ENCODE peak calls at places on chromosomes 2 and 18, in seven cellular contexts. M is AG04449, U is fibroblast of pulmonary artery, A is fibroblast of mammary gland, I is AG10803, P is A549, Q is cardiac fibroblast. F is an unnamed sample.

GRCh38 chr2:116810071-116810470 is 1004.4 kb upstream of the DDX18 start:
- DNase-seq in A (no peak), I (no peak), P (no peak), U (no peak), Q (no peak), M (no peak), F (no peak)

GRCh38 chr2:69940691-69941090 is 20.7 kb downstream of the ASPRV1 start:
- DNase-seq in U (no peak), P (no peak), I (no peak), Q (no peak), A (no peak), M (no peak), F (no peak)

GRCh38 chr2:102020596-102021170 is 28.9 kb downstream of the IL1R2 start:
- DNase-seq in Q (peak), I (peak), M (no peak), U (peak), A (peak), P (peak), F (peak)

GRCh38 chr2:176473851-176474250 is 204.6 kb downstream of the MTX2 start:
- DNase-seq in A (no peak), M (no peak), Q (no peak), I (no peak), P (no peak), U (no peak), F (no peak)

GRCh38 chr2:232504438-232504837 is 15.8 kb upstream of the PRSS56 start:
- DNase-seq in P (no peak), A (peak), U (no peak), I (no peak), M (no peak), Q (no peak), F (no peak)

GRCh38 chr2:129502781-129503180 is 476.7 kb upstream of the RAB6C start:
- DNase-seq in U (no peak), M (no peak), A (no peak), P (no peak), Q (no peak), I (no peak), F (no peak)

GRCh38 chr2:197306691-197307030 is 3.9 kb downstream of the ANKRD44 start:
- DNase-seq in U (no peak), P (no peak), Q (no peak), M (no peak), I (peak), A (no peak), F (peak)

GRCh38 chr18:76903386-76903785 is 81.0 kb downstream of the ZNF236 start:
- DNase-seq in U (peak), M (no peak), I (peak), P (no peak), Q (no peak), A (no peak), F (peak)

GRCh38 chr2:97660775-97661417 is 2.9 kb downstream of the ACTR1B start:
- DNase-seq in U (no peak), I (no peak), P (no peak), M (no peak), A (peak), Q (peak), F (no peak)

GRCh38 chr2:184419744-184420143 is 178.6 kb upstream of the ZNF804A start:
- DNase-seq in M (no peak), P (no peak), A (no peak), U (no peak), I (no peak), Q (no peak), F (no peak)

GRCh38 chr2:203783496-203784203 is 77.2 kb downstream of the CD28 start:
- DNase-seq in I (peak), M (peak), A (peak), U (peak), P (no peak), Q (peak), F (peak)

GRCh38 chr2:203789613-203790012 is 78.0 kb upstream of the CTLA4 start:
- DNase-seq in M (no peak), A (no peak), I (no peak), Q (peak), U (peak), P (no peak), F (no peak)

GRCh38 chr2:203787954-203788353 is 79.6 kb upstream of the CTLA4 start:
- DNase-seq in M (no peak), U (no peak), I (no peak), P (no peak), Q (no peak), A (no peak), F (peak)

GRCh38 chr2:203790134-203790533 is 77.4 kb upstream of the CTLA4 start:
- DNase-seq in A (peak), U (peak), I (peak), M (no peak), P (no peak), Q (peak), F (no peak)

DNA sequence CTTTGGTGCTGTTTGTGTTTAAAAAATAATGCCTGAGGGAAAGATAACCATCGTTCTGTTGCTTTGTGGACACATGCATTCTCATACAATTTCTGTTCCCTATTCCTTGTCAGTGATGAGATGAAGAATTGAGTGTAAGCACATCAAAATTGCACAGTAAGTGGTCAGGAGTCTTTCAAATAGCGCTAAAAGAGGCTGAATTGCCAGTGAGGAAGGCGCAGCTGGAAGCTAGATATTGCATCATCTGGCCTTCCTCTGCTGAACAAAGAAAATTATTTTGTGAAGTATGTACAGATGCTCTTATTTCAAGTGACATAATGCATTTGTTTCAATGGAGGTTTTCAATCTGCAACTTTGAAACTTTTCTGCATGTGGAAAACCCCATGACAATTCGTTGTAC is 80.5 kb downstream of the CD28 start:
- DNase-seq in P (no peak), Q (peak), A (peak), M (no peak), U (peak), I (peak), F (peak)
- H3K4me3 ChIP-seq in P (no peak), Q (no peak), A (no peak), M (no peak), U (no peak), I (no peak), F (no peak)

GRCh38 chr2:146412625-146413024 is 1432.2 kb upstream of the ACVR2A start:
- DNase-seq in A (no peak), I (no peak), P (no peak), U (no peak), Q (no peak), M (no peak), F (no peak)
- TF ChIP-seq CTCF in A (no peak), I (no peak), P (no peak), U (no peak), Q (no peak), M (no peak), F (no peak)

GRCh38 chr2:219003267-219003634 is 10.0 kb upstream of the CRYBA2 start:
- DNase-seq in M (no peak), A (no peak), I (no peak), P (no peak), Q (no peak), U (no peak), F (no peak)
- H3K4me3 ChIP-seq in M (no peak), A (no peak), I (no peak), P (peak), Q (no peak), U (no peak), F (no peak)

GRCh38 chr2:230712443-230713330 is at the start of gene CAB39:
- DNase-seq in U (peak), M (no peak), P (peak), A (peak), I (peak), Q (peak), F (peak)

GRCh38 chr2:230715201-230715600 is 2.6 kb downstream of the CAB39 start:
- DNase-seq in I (peak), Q (peak), M (no peak), A (peak), P (no peak), U (peak), F (peak)

GRCh38 chr2:230711224-230711623 is 1.4 kb upstream of the CAB39 start:
- DNase-seq in I (no peak), A (no peak), P (no peak), Q (no peak), U (no peak), M (no peak), F (no peak)

GRCh38 chr2:230714122-230714453 is 1.4 kb downstream of the CAB39 start:
- DNase-seq in A (peak), I (peak), U (peak), P (peak), Q (peak), M (peak), F (peak)

DNA sequence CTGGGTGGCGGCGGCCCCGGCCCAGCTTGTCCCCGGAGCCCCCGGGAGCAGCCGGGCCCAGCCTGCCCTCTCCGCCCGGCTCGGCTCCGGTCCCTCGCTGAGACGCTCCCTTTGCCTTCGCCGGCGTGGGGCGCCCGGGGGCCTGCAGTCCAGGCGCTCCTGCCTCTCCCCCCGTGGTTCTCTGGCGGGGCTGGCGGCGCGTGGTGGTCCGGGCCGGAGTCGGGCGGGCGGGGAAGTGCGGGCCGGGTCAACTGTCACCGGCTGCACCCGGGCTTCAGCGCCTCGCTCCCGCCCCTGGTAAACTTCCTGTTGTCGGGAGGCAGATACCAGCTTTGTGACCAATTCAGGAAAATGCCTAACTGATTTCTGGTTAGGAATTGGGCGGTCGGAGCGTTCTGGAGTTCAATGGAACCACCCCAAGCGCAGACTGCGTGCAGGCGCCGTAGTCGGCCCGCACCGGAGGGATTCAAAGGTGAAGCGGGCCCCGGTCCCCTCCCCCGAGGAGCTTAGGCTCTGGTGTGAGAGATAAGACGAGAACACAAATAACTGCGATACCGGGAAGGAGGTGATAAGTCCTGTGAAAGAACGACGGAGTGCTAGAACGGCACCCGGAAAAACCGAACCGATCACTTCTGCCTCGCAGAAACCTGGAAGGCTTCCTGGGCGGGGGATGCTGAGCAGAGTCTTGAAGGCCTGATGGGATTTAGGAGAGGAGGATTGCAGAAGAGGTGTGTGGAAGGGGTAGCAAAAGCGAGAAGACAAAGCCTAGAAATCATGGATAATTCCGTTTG is 884 bp downstream of the CAB39 start:
- DNase-seq in U (no peak), P (no peak), M (no peak), I (peak), A (no peak), Q (peak), F (peak)
- TF ChIP-seq CTCF in U (no peak), P (no peak), M (no peak), I (no peak), A (no peak), Q (no peak), F (no peak)

GRCh38 chr2:78576409-78576808 is 449.1 kb upstream of the REG3G start:
- DNase-seq in I (no peak), A (no peak), U (no peak), P (no peak), M (no peak), Q (no peak), F (no peak)
- H3K4me3 ChIP-seq in I (no peak), A (no peak), U (no peak), P (no peak), M (no peak), Q (no peak), F (no peak)

GRCh38 chr2:74072542-74072941 is 75.2 kb downstream of the BOLA3 start:
- DNase-seq in I (no peak), Q (peak), P (no peak), A (no peak), U (no peak), M (no peak), F (no peak)
- TF ChIP-seq CTCF in I (no peak), Q (no peak), P (no peak), A (no peak), U (no peak), M (no peak), F (no peak)

F was measured in fibroblast of the aortic adventitia.